ENCODE peak calls at places on chromosomes 5 and 9, in ten cellular contexts. O is neuronal stem cell; C is AG04450; B is CD4-positive, CD25-positive, alpha-beta regulatory T cell; X is prostate gland; Z is aorta; G is A549; F is fibroblast of lung; P is H7; T is Caco-2. I is an unnamed sample.

GRCh38 chr9:119365291-119366027 is 3.8 kb downstream of the BRINP1 start:
- DNase-seq in O (peak), C (no peak), B (peak), X (peak), Z (no peak), G (peak), F (no peak), P (peak), T (peak), I (no peak)

GRCh38 chr5:64207978-64208377 is 42.3 kb downstream of the RNF180 start:
- DNase-seq in O (no peak), C (no peak), B (no peak), X (no peak), Z (no peak), G (peak), F (peak), P (no peak), T (no peak), I (no peak)

GRCh38 chr5:161167001-161167765 is 315.2 kb upstream of the ATP10B start:
- DNase-seq in O (no peak), C (no peak), B (no peak), X (no peak), Z (no peak), G (no peak), F (no peak), P (no peak), T (no peak), I (no peak)

GRCh38 chr5:126104951-126105350 is 318.3 kb upstream of the GRAMD2B start:
- DNase-seq in O (no peak), C (no peak), B (no peak), X (no peak), Z (no peak), G (no peak), F (no peak), P (no peak), T (no peak), I (no peak)

GRCh38 chr9:97521576-97522333 is 20.3 kb downstream of the TMOD1 start:
- DNase-seq in O (no peak), C (no peak), B (no peak), X (no peak), Z (no peak), G (no peak), F (no peak), P (no peak), T (no peak), I (no peak)

GRCh38 chr5:74772359-74772758 is 5.3 kb downstream of the NSA2 start:
- DNase-seq in O (no peak), C (no peak), B (no peak), X (no peak), Z (no peak), G (no peak), F (peak), P (no peak), T (no peak), I (no peak)

GRCh38 chr5:135567661-135568060 is 11.1 kb downstream of the CXCL14 start:
- DNase-seq in O (no peak), C (no peak), B (no peak), X (no peak), Z (no peak), G (no peak), F (no peak), P (no peak), T (no peak), I (no peak)

GRCh38 chr5:16791036-16791705 is 144.9 kb downstream of the MYO10 start:
- DNase-seq in O (peak), C (no peak), B (peak), X (peak), Z (no peak), G (peak), F (peak), P (peak), T (no peak), I (no peak)

GRCh38 chr9:134494905-134495304 is 146.7 kb upstream of the COL5A1 start:
- DNase-seq in O (no peak), C (no peak), B (no peak), X (no peak), Z (peak), G (no peak), F (no peak), P (no peak), T (no peak), I (no peak)

GRCh38 chr9:122394265-122395242 is 23.7 kb downstream of the PTGS1 start:
- DNase-seq in O (no peak), C (peak), B (no peak), X (no peak), Z (no peak), G (no peak), F (peak), P (no peak), T (no peak), I (peak)

GRCh38 chr5:113806250-113806649 is 292.8 kb downstream of the YTHDC2 start:
- DNase-seq in O (peak), C (no peak), B (no peak), X (no peak), Z (no peak), G (no peak), F (peak), P (peak), T (no peak), I (peak)

GRCh38 chr9:71985070-71985956 is 73.9 kb downstream of the C9orf85 start:
- DNase-seq in O (no peak), C (no peak), B (no peak), X (no peak), Z (no peak), G (peak), F (no peak), P (peak), T (no peak), I (no peak)

GRCh38 chr5:160297776-160298175 is 14.6 kb downstream of the CCNJL start:
- DNase-seq in O (no peak), C (no peak), B (no peak), X (no peak), Z (no peak), G (no peak), F (no peak), P (no peak), T (no peak), I (no peak)

GRCh38 chr9:131038256-131039128 is 29.5 kb downstream of the LAMC3 start:
- DNase-seq in O (no peak), C (no peak), B (no peak), X (no peak), Z (no peak), G (no peak), F (no peak), P (no peak), T (no peak), I (no peak)

GRCh38 chr5:79464695-79465332 is 49.1 kb downstream of the HOMER1 start:
- DNase-seq in O (no peak), C (no peak), B (peak), X (no peak), Z (no peak), G (peak), F (peak), P (no peak), T (no peak), I (no peak)

GRCh38 chr9:131657456-131657855 is 82.4 kb downstream of the RAPGEF1 start:
- DNase-seq in O (no peak), C (no peak), B (no peak), X (no peak), Z (no peak), G (no peak), F (no peak), P (no peak), T (no peak), I (no peak)

GRCh38 chr5:164002653-164003052 is 497.2 kb downstream of the MAT2B start:
- DNase-seq in O (no peak), C (no peak), B (no peak), X (no peak), Z (no peak), G (no peak), F (peak), P (no peak), T (no peak), I (no peak)

GRCh38 chr9:110952018-110952864 is 86.0 kb downstream of the LPAR1 start:
- DNase-seq in O (no peak), C (no peak), B (no peak), X (no peak), Z (no peak), G (no peak), F (no peak), P (no peak), T (no peak), I (no peak)

GRCh38 chr5:147554285-147554817 is 44.5 kb upstream of the DPYSL3 start:
- DNase-seq in O (no peak), C (no peak), B (no peak), X (peak), Z (no peak), G (no peak), F (peak), P (no peak), T (no peak), I (no peak)

GRCh38 chr5:82467006-82467561 is 188.9 kb upstream of the RPS23 start:
- DNase-seq in O (no peak), C (no peak), B (no peak), X (no peak), Z (no peak), G (no peak), F (peak), P (no peak), T (no peak), I (peak)

GRCh38 chr5:134174841-134175839 is 1.6 kb downstream of the SKP1 start:
- DNase-seq in O (no peak), C (no peak), B (peak), X (no peak), Z (no peak), G (peak), F (peak), P (peak), T (no peak), I (no peak)

GRCh38 chr9:136172412-136173079 is 32.4 kb downstream of the LHX3 start:
- DNase-seq in O (no peak), C (no peak), B (no peak), X (no peak), Z (no peak), G (no peak), F (no peak), P (peak), T (no peak), I (no peak)

GRCh38 chr5:151151793-151152192 is 5.8 kb downstream of the ANXA6 start:
- DNase-seq in O (no peak), C (no peak), B (peak), X (no peak), Z (no peak), G (no peak), F (peak), P (no peak), T (no peak), I (no peak)

DNA sequence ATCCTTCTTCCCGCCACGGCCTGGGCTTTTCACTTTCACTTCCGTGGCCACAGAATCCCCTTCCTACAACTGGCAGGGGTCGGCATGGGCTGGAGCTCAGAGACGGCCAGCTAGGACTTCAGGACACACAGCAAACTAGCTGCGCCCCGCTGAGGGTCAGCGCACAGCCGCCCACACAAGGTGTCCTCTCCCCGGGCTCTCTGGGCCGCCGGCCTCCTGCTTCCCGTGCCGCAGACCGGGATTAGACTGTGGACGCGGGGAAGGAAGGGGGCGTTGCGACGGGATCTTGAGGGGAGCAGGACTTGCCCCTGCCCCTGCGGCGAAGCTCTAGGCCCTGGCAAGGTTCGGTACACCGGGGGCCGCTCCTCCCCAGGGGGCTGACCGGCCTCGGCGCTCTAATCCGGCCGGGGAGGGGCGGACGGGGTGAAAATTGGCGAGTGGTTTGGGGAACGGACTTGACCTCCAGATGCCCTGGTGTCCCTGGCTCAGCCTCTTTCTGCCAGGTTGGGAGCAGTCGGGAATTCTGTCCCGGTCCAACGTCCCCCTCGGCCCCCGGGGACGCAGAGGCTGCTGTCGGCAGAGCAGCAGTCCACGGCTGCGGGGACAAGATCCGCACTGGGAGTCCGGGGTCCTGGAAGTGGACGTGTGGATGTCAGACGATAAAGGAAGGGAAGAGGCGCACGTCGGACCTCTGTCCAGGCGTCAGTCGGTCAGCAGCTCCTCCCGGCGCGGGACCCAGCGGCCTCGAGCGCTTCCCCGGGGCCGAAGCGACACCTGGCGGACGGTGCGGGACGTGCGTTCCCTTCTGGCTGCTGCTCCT is 1.8 kb upstream of the CNTFR start:
- DNase-seq in O (peak), C (peak), B (peak), X (peak), Z (peak), G (peak), F (peak), P (peak), T (peak), I (peak)
- H3K4me3 ChIP-seq in O (no peak), C (no peak), B (peak), X (no peak), Z (no peak), G (no peak), F (no peak), P (peak), T (peak), I (no peak)

GRCh38 chr9:933356-933755 is 43.1 kb upstream of the DMRT3 start:
- DNase-seq in O (no peak), C (no peak), B (no peak), X (no peak), Z (no peak), G (no peak), F (no peak), P (no peak), T (no peak), I (no peak)

GRCh38 chr9:929719-930118 is 46.7 kb upstream of the DMRT3 start:
- DNase-seq in O (no peak), C (no peak), B (no peak), X (no peak), Z (no peak), G (no peak), F (no peak), P (no peak), T (no peak), I (no peak)

DNA sequence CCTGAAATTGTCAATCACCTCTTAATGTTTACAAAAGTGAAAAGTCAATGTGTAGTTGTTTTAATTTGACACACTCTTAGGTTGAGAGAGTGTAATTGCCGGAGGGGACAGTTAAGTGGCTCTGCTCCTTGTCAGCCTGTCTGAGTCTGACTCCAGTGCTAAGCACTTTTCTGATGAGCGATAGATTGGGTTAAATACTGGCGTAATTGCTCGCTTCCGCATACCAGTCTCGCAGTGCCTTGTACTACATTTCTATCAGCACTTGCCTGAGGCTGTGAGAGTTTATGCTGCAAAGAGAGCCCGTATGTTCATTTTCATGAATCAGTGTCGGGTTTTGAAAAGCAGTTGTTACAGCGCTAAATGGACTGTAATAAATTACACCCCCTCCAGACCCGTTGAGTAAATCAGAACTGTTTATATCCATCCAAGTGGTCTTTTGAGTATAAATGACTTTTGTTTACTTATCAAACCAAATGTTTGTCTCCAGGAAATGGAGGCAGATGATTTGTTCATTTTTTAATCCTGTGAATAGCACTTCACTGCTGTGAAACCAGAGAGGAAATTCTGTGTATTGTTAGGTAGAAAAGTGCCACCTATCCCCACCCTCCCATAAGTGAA is 41.0 kb upstream of the DMRT3 start:
- DNase-seq in O (no peak), C (no peak), B (no peak), X (no peak), Z (no peak), G (no peak), F (no peak), P (no peak), T (peak), I (no peak)
- H3K4me3 ChIP-seq in O (no peak), C (no peak), B (no peak), X (no peak), Z (peak), G (no peak), F (no peak), P (no peak), T (no peak), I (no peak)

DNA sequence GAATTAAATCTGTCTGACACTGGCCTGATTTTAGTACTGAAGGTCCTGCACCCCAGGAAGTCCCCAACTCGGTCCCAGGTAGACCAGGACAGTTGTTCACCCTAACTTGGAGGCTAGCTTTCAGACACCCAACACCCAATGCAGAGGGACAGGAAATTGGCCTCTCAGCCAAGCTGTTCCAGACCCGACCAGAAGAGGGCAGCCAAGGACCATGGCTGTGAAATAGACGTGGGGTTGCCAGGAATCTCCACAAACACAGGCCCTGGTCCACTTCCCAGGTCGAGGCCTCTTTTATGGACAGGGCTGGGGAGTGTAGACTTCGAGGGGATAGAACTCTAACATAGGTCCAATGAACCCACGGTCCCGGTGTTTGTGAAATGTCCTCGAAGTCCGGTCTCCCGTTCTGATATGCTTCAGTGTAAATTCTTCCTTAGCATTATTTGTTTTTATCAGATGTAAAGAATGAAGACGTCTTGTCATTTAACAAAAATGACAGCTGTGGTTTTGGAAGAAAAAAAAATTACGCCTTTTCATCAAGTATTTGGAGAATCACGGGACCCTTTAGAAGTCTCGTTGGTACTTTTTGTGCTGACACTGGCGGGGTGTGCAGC is 260.3 kb upstream of the ADAMTS16 start:
- DNase-seq in O (peak), C (no peak), B (peak), X (peak), Z (peak), G (peak), F (peak), P (peak), T (peak), I (peak)
- H3K4me3 ChIP-seq in O (no peak), C (no peak), B (no peak), X (no peak), Z (no peak), G (no peak), F (no peak), P (no peak), T (no peak), I (no peak)

GRCh38 chr5:141040763-141041426 is 10.3 kb upstream of the PCDHB1 start:
- DNase-seq in O (peak), C (no peak), B (peak), X (peak), Z (peak), G (peak), F (peak), P (peak), T (peak), I (no peak)
- H3K4me3 ChIP-seq in O (peak), C (no peak), B (no peak), X (peak), Z (no peak), G (peak), F (no peak), P (peak), T (no peak), I (no peak)

DNA sequence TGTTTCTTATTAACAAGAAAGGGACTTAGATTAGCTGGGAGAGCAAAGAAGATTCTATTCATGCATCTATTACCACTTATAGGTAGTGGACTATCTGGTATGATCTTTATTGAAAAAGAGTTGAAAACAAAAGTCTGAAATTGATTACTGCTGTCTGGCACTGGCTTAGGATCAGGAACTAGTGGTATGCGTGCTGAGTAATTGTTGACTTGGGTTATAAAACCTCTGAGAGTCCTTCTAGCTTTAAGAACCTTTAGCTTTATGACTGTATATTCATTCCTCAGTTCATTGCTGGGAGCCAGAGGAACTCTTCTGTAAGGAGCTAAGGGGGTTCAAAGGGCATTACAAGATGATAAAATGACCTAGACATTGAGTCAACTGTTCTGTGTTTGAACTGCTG is 7.6 kb downstream of the SLC1A1 start:
- DNase-seq in O (no peak), C (no peak), B (no peak), X (no peak), Z (no peak), G (peak), F (no peak), P (no peak), T (peak), I (no peak)
- H3K4me3 ChIP-seq in O (no peak), C (no peak), B (no peak), X (no peak), Z (no peak), G (no peak), F (no peak), P (no peak), T (no peak), I (no peak)

GRCh38 chr5:153974813-153975163 is 63.9 kb downstream of the FAM114A2 start:
- DNase-seq in O (no peak), C (no peak), B (no peak), X (no peak), Z (no peak), G (no peak), F (no peak), P (no peak), T (no peak), I (no peak)
- H3K4me3 ChIP-seq in O (no peak), C (no peak), B (no peak), X (no peak), Z (no peak), G (no peak), F (no peak), P (no peak), T (no peak), I (no peak)

GRCh38 chr5:139795074-139796001 is at the start of gene PSD2:
- DNase-seq in O (peak), C (no peak), B (no peak), X (peak), Z (peak), G (no peak), F (no peak), P (peak), T (no peak), I (no peak)
- H3K4me3 ChIP-seq in O (no peak), C (no peak), B (no peak), X (peak), Z (peak), G (peak), F (no peak), P (peak), T (peak), I (peak)

DNA sequence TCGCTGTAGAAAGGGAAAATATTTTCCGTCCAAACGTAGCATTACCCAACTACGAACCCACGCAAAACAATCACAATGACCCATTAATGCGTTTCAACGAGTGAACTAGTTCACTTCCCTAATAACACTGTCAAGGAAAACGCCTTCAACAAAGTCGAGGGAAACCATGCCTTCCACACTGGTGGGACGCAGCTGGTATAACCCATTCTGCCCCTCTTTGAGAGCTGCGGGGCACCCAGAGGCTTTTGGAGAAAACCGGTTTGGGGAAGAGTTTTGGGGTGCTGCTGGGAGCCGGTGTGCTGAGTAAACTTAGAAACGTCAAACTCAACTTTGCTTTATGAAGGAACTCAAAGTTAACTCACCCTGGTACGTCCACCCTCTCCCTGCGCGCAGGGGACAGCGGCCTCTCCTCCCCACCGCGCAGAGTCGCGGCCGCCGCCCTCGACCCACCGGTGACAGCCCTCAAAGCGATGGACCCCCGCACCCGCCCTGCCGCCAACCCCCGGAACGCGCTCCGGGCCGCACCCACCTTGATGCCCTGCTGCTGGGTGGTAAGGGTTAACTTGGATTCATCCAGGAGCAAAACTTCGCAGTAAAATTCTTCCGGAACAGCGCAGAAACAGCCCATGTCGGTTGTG is 546 bp downstream of the EPB41L4A start:
- DNase-seq in O (peak), C (no peak), B (no peak), X (no peak), Z (peak), G (no peak), F (peak), P (no peak), T (no peak), I (no peak)
- H3K4me3 ChIP-seq in O (peak), C (peak), B (peak), X (peak), Z (peak), G (peak), F (peak), P (peak), T (peak), I (peak)